ENCODE peak calls at places on chromosome 11, in five cellular contexts. R is breast epithelium, N is fibroblast of lung, Q is left ventricle myocardium inferior, F is GM12865. K is an unnamed sample.

GRCh38 chr11:30424851-30425250 is 101.9 kb downstream of the ARL14EP start:
- DNase-seq in R (no peak), Q (no peak), F (no peak), N (no peak), K (no peak)

GRCh38 chr11:115778928-115779650 is 274.9 kb upstream of the CADM1 start:
- DNase-seq in Q (no peak), F (peak), R (no peak), N (no peak), K (no peak)

GRCh38 chr11:34380696-34381095 is 22.9 kb upstream of the ABTB2 start:
- DNase-seq in N (no peak), F (no peak), Q (no peak), R (no peak), K (no peak)

GRCh38 chr11:65425105-65425970 is 2.7 kb downstream of the NEAT1 start:
- DNase-seq in N (peak), Q (peak), F (peak), R (no peak), K (no peak)

GRCh38 chr11:111936045-111936400 is 1.1 kb upstream of the DIXDC1 start:
- DNase-seq in R (no peak), F (no peak), Q (no peak), N (no peak), K (no peak)

GRCh38 chr11:70063555-70063954 is 14.6 kb upstream of the ANO1 start:
- DNase-seq in F (no peak), R (peak), N (no peak), Q (no peak), K (no peak)

GRCh38 chr11:65553301-65554001 is 4.7 kb downstream of the LTBP3 start:
- DNase-seq in N (no peak), R (no peak), Q (no peak), F (peak), K (no peak)

GRCh38 chr11:65274734-65275682 is 13.2 kb downstream of the POLA2 start:
- DNase-seq in Q (peak), N (peak), R (peak), F (peak), K (peak)

GRCh38 chr11:78651136-78651775 is 76.6 kb upstream of the NARS2 start:
- DNase-seq in R (peak), Q (no peak), F (no peak), N (peak), K (no peak)

GRCh38 chr11:73350908-73351636 is 25.1 kb upstream of the RELT start:
- DNase-seq in F (peak), N (peak), Q (peak), R (no peak), K (peak)

GRCh38 chr11:121291896-121292502 is 572 bp upstream of the SC5D start:
- DNase-seq in R (no peak), Q (no peak), F (peak), N (no peak), K (peak)

GRCh38 chr11:14179126-14179820 is 179.7 kb downstream of the RRAS2 start:
- DNase-seq in N (peak), R (no peak), F (no peak), Q (no peak), K (no peak)

GRCh38 chr11:46237248-46238077 is 40.0 kb upstream of the CREB3L1 start:
- DNase-seq in N (peak), Q (peak), F (peak), R (no peak), K (peak)

GRCh38 chr11:47336595-47336994 is 15.9 kb downstream of the MYBPC3 start:
- DNase-seq in N (no peak), Q (no peak), R (no peak), F (no peak), K (no peak)

GRCh38 chr11:59186130-59186594 is 14.2 kb downstream of the DTX4 start:
- DNase-seq in N (no peak), F (peak), Q (no peak), R (no peak), K (peak)

GRCh38 chr11:117634756-117635593 is 162.0 kb downstream of the DSCAML1 start:
- DNase-seq in F (no peak), Q (no peak), R (no peak), N (no peak), K (no peak)

GRCh38 chr11:65645710-65646109 is 7.8 kb downstream of the SIPA1 start:
- DNase-seq in F (no peak), N (peak), R (no peak), Q (no peak), K (no peak)

GRCh38 chr11:128776434-128777284 is 82.8 kb downstream of the FLI1 start:
- DNase-seq in Q (peak), N (peak), F (peak), R (no peak), K (peak)

GRCh38 chr11:3161309-3161708 is 3.8 kb downstream of the OSBPL5 start:
- DNase-seq in R (no peak), Q (peak), N (no peak), F (no peak), K (no peak)

GRCh38 chr11:62542750-62543567 is 3.6 kb downstream of the AHNAK start:
- DNase-seq in R (peak), F (peak), N (peak), Q (peak), K (peak)

GRCh38 chr11:61157743-61158142 is 3.5 kb downstream of the VPS37C start:
- DNase-seq in Q (no peak), N (no peak), R (no peak), F (peak), K (no peak)

GRCh38 chr11:75311858-75312288 is 39.6 kb downstream of the ARRB1 start:
- DNase-seq in F (no peak), N (peak), Q (peak), R (no peak), K (no peak)

GRCh38 chr11:34356918-34357645 is 728 bp downstream of the ABTB2 start:
- DNase-seq in Q (peak), F (peak), R (no peak), N (peak), K (peak)

GRCh38 chr11:14967581-14968214 is 4.5 kb downstream of the CALCA start:
- DNase-seq in R (no peak), F (no peak), N (no peak), Q (no peak), K (no peak)

GRCh38 chr11:114774599-114775365 is 96.5 kb downstream of the NXPE2 start:
- DNase-seq in F (peak), Q (no peak), R (no peak), N (peak), K (peak)

DNA sequence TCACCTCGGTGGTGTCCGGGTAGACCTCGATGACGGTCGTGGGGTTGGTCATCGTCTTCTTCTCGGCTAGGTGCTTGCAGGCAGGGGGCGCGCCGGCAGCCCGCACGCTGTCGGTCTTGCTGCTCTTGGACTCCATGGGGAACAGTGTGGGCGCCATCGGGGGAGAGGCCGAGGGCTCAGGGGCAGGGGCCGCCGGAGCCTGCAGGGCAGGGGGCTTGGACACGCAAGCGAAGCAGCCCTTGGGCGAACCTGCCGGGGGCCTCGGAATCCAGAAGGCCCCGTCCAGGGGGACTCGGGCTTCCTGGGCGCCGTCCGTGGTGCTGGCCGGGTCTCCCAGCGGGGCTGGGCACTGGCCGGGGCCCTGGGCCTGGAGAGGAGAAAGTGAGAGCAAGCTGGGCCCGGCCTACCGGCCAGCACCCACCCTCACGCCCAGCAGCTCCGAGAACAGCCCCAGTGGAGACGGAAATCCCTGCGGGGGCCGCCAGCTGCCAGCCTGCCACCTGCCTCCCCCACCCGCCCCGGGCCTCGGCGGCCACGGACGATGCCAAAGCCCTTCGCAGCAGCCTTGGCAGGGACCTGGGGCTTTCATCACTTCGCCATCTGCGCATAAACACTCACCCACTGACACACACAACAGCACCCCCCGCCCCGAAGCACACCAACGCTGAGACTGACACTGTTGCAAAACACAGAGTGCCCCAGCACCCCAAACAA is 2.5 kb downstream of the IFITM10 start:
- DNase-seq in R (no peak), F (no peak), N (no peak), Q (peak), K (no peak)
- TF ChIP-seq CTCF in R (no peak), F (no peak), N (no peak), Q (no peak), K (no peak)

DNA sequence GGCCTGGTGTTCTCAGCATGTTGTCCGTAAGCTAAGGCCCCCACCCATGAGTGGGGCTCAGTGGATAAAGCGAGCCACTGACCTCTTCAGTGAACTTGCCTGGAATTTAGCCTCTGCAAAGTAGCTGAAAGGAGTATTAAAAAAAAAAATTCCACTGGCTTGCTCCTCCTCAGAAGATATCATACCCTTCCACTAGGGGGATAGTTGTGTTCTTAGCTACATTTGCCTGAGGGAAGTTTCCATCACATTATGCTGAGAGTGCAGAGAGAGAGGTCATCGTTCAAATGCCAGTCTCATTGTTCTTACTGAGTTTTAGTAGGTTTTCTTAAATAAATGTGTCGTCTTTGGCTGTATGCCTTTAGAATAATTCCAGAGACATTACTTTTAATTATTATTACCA is 879.7 kb downstream of the JRKL start:
- DNase-seq in R (no peak), N (no peak), F (peak), Q (no peak), K (no peak)
- TF ChIP-seq CTCF in R (no peak), N (no peak), F (peak), Q (no peak), K (no peak)

DNA sequence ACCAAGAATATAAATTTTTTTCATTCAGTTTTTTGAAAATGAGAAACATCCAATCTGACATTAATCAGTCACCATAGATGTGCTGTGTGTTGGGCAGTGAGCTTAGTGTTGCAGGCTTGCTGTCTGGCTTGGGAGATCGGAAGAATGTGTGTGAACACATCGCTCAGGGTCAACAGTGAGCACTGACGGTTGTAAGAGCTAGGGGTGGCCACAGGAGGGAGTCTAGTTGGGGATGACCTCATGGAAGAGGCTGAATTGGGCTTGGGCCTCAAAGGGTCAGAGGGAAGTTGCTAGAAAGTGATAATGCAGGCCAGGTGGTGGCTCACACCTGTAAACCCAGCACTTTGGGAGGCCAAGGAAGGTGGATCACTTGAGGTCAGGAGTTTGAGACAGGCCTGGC is 375.4 kb downstream of the DDX10 start:
- DNase-seq in R (no peak), Q (no peak), N (no peak), F (peak), K (no peak)
- TF ChIP-seq CTCF in R (no peak), Q (no peak), N (peak), F (peak), K (no peak)

GRCh38 chr11:68993546-68993945 is 12.8 kb upstream of the MRGPRD start:
- DNase-seq in N (no peak), Q (no peak), F (no peak), R (no peak), K (no peak)
- TF ChIP-seq CTCF in N (no peak), Q (no peak), F (no peak), R (no peak), K (no peak)

GRCh38 chr11:25961539-25961938 is 370.4 kb upstream of the ANO3 start:
- DNase-seq in R (no peak), N (peak), F (no peak), Q (no peak), K (no peak)
- TF ChIP-seq CTCF in R (no peak), N (peak), F (no peak), Q (peak), K (no peak)

DNA sequence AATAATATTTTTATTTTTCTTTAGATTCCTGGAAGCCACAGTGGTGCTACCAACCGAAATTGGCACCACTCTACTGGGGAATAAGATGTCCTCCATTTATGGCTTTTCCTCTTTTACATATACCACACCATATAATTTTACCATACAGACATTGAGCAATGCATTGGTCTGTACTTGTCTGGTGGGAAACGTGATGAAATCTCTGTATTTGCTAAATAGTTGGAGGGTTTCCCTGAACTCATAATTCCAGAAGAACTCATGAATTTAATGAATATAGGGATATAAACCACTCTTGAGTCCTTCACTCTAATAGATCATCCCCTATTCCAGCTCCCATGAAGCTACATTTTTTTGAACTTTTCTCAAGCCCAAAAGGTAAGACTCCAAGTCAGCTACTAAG is 28.0 kb upstream of the MMP13 start:
- DNase-seq in Q (no peak), R (no peak), N (peak), F (no peak), K (no peak)
- TF ChIP-seq CTCF in Q (no peak), R (no peak), N (no peak), F (no peak), K (no peak)

DNA sequence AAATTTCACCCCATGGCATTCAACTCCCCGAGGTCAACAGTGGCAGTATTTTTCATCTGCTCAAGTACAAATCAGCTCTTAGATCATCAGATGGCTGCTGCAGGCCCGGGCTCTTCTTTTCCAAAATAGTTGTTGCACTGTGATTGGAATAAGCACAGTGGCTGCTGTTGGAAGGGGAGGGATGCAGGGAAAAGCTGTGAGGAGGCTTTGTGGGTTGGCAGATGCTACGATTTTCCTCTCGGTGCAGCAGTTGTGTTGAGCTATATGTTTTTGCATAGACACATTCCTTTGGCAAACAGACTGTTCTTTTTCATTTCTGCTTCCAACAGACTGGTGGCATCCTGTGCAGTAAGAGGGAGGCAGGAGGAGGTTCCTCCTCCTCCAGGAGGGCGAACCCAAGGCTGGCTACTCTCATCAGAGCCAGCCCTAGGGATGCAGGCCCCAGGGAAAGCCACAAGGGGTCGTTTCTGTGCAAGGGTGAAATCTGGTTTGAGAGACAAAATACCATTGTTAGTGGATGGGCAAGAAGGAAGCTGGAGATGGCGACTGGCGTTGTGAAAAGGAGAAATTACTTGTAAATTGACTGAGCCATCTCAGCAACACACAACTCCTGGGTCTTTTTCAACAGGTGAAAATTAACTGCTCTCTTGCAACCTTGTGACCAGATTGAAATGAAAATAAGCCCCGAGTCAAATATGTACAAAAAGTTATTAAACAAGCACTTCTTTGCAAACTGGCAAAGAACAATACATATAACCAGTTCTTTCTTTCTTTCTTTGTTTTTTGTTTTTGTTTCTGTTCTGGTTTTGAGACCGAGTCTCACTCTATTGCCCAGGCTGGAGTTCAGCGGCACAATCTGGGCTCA is 26.6 kb upstream of the UBASH3B start:
- DNase-seq in R (peak), N (peak), Q (peak), F (peak), K (peak)
- TF ChIP-seq CTCF in R (peak), N (peak), Q (peak), F (peak), K (peak)